ENCODE peak calls at places on chromosomes 5 and 9, in seven cellular contexts. H, Z, J, E, K, B and L are unnamed samples.

GRCh38 chr5:59485104-59485503 is 408.4 kb downstream of the PDE4D start:
- DNase-seq in H (no peak), Z (no peak), J (no peak), E (no peak), K (no peak), B (peak; percentile 19), L (no peak)

GRCh38 chr9:89635816-89636215 is 31.0 kb downstream of the GADD45G start:
- DNase-seq in H (no peak), Z (no peak), J (no peak), E (no peak), K (no peak), B (no peak), L (no peak)

GRCh38 chr5:71782771-71783770 is 64.0 kb downstream of the CARTPT start:
- DNase-seq in H (peak; percentile 70), Z (peak; percentile 75), J (peak; percentile 74), E (peak; percentile 70), K (peak; percentile 41), B (peak; percentile 92), L (peak; percentile 77)

GRCh38 chr5:62017092-62017491 is 288.9 kb upstream of the KIF2A start:
- DNase-seq in H (no peak), Z (no peak), J (no peak), E (no peak), K (no peak), B (peak; percentile 7), L (no peak)

GRCh38 chr9:106450549-106450948 is 412.4 kb upstream of the ZNF462 start:
- DNase-seq in H (no peak), Z (no peak), J (no peak), E (no peak), K (no peak), B (no peak), L (no peak)

GRCh38 chr5:102971693-102972293 is 148.1 kb downstream of the GIN1 start:
- DNase-seq in H (no peak), Z (peak; percentile 70), J (peak; percentile 40), E (no peak), K (peak; percentile 15), B (peak; percentile 80), L (peak; percentile 5)

GRCh38 chr9:3495850-3496249 is 30.0 kb downstream of the RFX3 start:
- DNase-seq in H (no peak), Z (peak; percentile 15), J (no peak), E (no peak), K (no peak), B (no peak), L (no peak)

GRCh38 chr5:178230879-178231735 is 1.5 kb downstream of the PHYKPL start:
- DNase-seq in H (no peak), Z (peak; percentile 51), J (no peak), E (peak; percentile 28), K (no peak), B (peak; percentile 71), L (peak; percentile 92)

GRCh38 chr9:13975628-13976250 is 338.2 kb downstream of the NFIB start:
- DNase-seq in H (no peak), Z (no peak), J (peak; percentile 71), E (no peak), K (no peak), B (peak; percentile 4), L (no peak)

GRCh38 chr5:91166040-91166807 is 216.9 kb downstream of the ARRDC3 start:
- DNase-seq in H (no peak), Z (peak; percentile 75), J (peak; percentile 64), E (no peak), K (no peak), B (peak; percentile 78), L (no peak)

GRCh38 chr5:128290152-128290858 is 206.7 kb downstream of the SLC12A2 start:
- DNase-seq in H (no peak), Z (peak; percentile 33), J (no peak), E (no peak), K (no peak), B (peak; percentile 10), L (no peak)

GRCh38 chr5:36323926-36324781 is 22.5 kb upstream of the RANBP3L start:
- DNase-seq in H (no peak), Z (no peak), J (no peak), E (peak; percentile 44), K (no peak), B (no peak), L (no peak)

GRCh38 chr5:179135006-179135405 is 74.8 kb downstream of the ZNF354C start:
- DNase-seq in H (no peak), Z (no peak), J (no peak), E (peak; percentile 34), K (no peak), B (no peak), L (no peak)

GRCh38 chr5:137040641-137041340 is 458.3 kb downstream of the SPOCK1 start:
- DNase-seq in H (no peak), Z (peak; percentile 24), J (no peak), E (no peak), K (no peak), B (peak; percentile 61), L (no peak)

GRCh38 chr5:132456553-132457361 is 33.8 kb downstream of the IRF1 start:
- DNase-seq in H (peak; percentile 66), Z (no peak), J (peak; percentile 78), E (peak; percentile 84), K (no peak), B (peak; percentile 90), L (peak; percentile 62)

GRCh38 chr5:160556886-160557285 is 135.2 kb downstream of the PTTG1 start:
- DNase-seq in H (no peak), Z (peak; percentile 13), J (no peak), E (no peak), K (no peak), B (peak; percentile 65), L (no peak)

GRCh38 chr9:8769153-8769552 is 969.6 kb upstream of the DMAC1 start:
- DNase-seq in H (no peak), Z (no peak), J (no peak), E (no peak), K (no peak), B (no peak), L (no peak)

GRCh38 chr5:38724301-38725030 is 121.3 kb upstream of the OSMR start:
- DNase-seq in H (no peak), Z (peak; percentile 67), J (no peak), E (no peak), K (no peak), B (peak; percentile 86), L (no peak)

GRCh38 chr9:18338042-18338441 is 135.9 kb upstream of the ADAMTSL1 start:
- DNase-seq in H (no peak), Z (peak; percentile 58), J (no peak), E (no peak), K (no peak), B (peak; percentile 13), L (no peak)

GRCh38 chr5:133366966-133367365 is 245.4 kb downstream of the FSTL4 start:
- DNase-seq in H (no peak), Z (no peak), J (no peak), E (no peak), K (no peak), B (no peak), L (no peak)

GRCh38 chr5:93579561-93580386 is 1.2 kb downstream of the NR2F1-AS1 start:
- DNase-seq in H (no peak), Z (peak; percentile 48), J (peak; percentile 65), E (peak; percentile 57), K (no peak), B (peak; percentile 77), L (peak; percentile 33)

GRCh38 chr5:1013238-1013947 is 4.8 kb downstream of the NKD2 start:
- DNase-seq in H (no peak), Z (no peak), J (no peak), E (peak; percentile 42), K (no peak), B (no peak), L (no peak)
- H3K4me3 ChIP-seq in H (no peak overlapping the region), Z (no peak overlapping the region), J (no peak overlapping the region), E (no peak overlapping the region), K (no peak overlapping the region), B (no peak overlapping the region), L (no peak overlapping the region)

GRCh38 chr9:121567142-121568100 is 67.8 kb upstream of the GGTA1 start:
- DNase-seq in H (no peak), Z (peak; percentile 28), J (peak; percentile 46), E (no peak), K (no peak), B (peak; percentile 57), L (no peak)

GRCh38 chr9:121569266-121569648 is 69.6 kb upstream of the GGTA1 start:
- DNase-seq in H (no peak), Z (no peak), J (no peak), E (no peak), K (no peak), B (peak; percentile 11), L (no peak)

GRCh38 chr9:121568541-121569265 is 69.1 kb upstream of the GGTA1 start:
- DNase-seq in H (no peak), Z (peak; percentile 24), J (peak; percentile 61), E (no peak), K (no peak), B (peak; percentile 64), L (no peak)

GRCh38 chr9:121566401-121567141 is 66.9 kb upstream of the GGTA1 start:
- DNase-seq in H (no peak), Z (peak; percentile 79), J (peak; percentile 39), E (no peak), K (no peak), B (peak; percentile 91), L (no peak)

DNA sequence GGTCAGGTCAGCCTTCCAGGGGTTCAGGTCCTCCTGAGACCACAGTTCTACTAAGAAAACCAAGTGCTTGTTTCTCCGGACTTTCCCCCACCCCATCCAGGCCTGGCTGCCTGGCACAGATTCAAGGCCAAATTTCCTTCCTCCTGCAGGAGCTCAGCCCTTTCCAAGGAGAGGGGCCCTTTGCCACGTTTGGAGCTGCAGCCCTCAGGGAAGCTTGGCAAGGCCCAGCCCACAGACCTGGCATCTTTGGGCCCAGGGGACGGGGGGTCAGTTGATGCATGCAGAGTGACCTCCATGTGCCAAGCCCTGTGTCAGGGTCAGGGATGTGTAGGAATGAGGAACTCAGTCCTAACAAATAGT is 68.4 kb upstream of the GGTA1 start:
- DNase-seq in H (no peak), Z (no peak), J (peak; percentile 58), E (no peak), K (no peak), B (no peak), L (no peak)
- H3K4me1 ChIP-seq in H (peaks cover 10% of the 10 kb centered on the region), Z (peaks cover 30% of the 10 kb centered on the region), J (peaks cover 32% of the 10 kb centered on the region), E (peaks cover 31% of the 10 kb centered on the region), K (no peaks in the 10 kb centered on the region), B (peaks cover 31% of the 10 kb centered on the region), L (no peaks in the 10 kb centered on the region)

GRCh38 chr9:5560439-5560838 is 50.1 kb downstream of the PDCD1LG2 start:
- DNase-seq in H (no peak), Z (no peak), J (no peak), E (no peak), K (no peak), B (no peak), L (no peak)

GRCh38 chr9:5563886-5564285 is 53.6 kb downstream of the PDCD1LG2 start:
- DNase-seq in H (no peak), Z (peak; percentile 51), J (no peak), E (no peak), K (no peak), B (peak; percentile 72), L (no peak)

GRCh38 chr9:5561828-5562488 is 51.6 kb downstream of the PDCD1LG2 start:
- DNase-seq in H (no peak), Z (no peak), J (no peak), E (no peak), K (no peak), B (no peak), L (no peak)

GRCh38 chr9:5563417-5563815 is 53.1 kb downstream of the PDCD1LG2 start:
- DNase-seq in H (no peak), Z (no peak), J (no peak), E (no peak), K (no peak), B (peak; percentile 20), L (no peak)

GRCh38 chr9:5562806-5563416 is 52.6 kb downstream of the PDCD1LG2 start:
- DNase-seq in H (no peak), Z (no peak), J (no peak), E (no peak), K (no peak), B (peak; percentile 32), L (no peak)
- H3K27ac ChIP-seq in H (no peak overlapping the region), Z (no peak overlapping the region), J (no peak overlapping the region), E (no peak overlapping the region), K (no peak overlapping the region), B (peak overlapping the region; percentile 39), L (no peak overlapping the region)

GRCh38 chr5:125152461-125153189 is 406.2 kb upstream of the ZNF608 start:
- DNase-seq in H (no peak), Z (no peak), J (peak; percentile 55), E (no peak), K (no peak), B (no peak), L (no peak)
- H3K4me3 ChIP-seq in H (no peak overlapping the region), Z (no peak overlapping the region), J (no peak overlapping the region), E (no peak overlapping the region), K (no peak overlapping the region), B (no peak overlapping the region), L (no peak overlapping the region)